ENCODE peak calls at places on chromosomes 3 and 15, in nine cellular contexts. O is colonic mucosa, L is spleen, E is IMR-90, P is A549, W is A673, Y is fibroblast of lung, A is OCI-LY7, G is mucosa of descending colon. R is an unnamed sample.
A peak's percentile ranks its signal among the peaks of the same experiment; 100 is the strongest.

GRCh38 chr3:58048301-58048700 is 40.1 kb downstream of the FLNB start:
- DNase-seq in W (no peak), P (no peak), O (no peak), E (no peak), L (no peak), Y (no peak), G (no peak), A (no peak), R (no peak)

GRCh38 chr3:12967751-12968209 is 105.4 kb downstream of the IQSEC1 start:
- DNase-seq in O (peak; percentile 89), A (peak; percentile 86), P (peak; percentile 89), Y (peak; percentile 90), L (peak; percentile 97), E (peak; percentile 83), G (peak; percentile 95), W (peak; percentile 88), R (peak; percentile 89)

GRCh38 chr3:66744521-66744920 is 243.7 kb upstream of the LRIG1 start:
- DNase-seq in L (no peak), O (no peak), W (no peak), P (no peak), Y (no peak), A (no peak), E (peak; percentile 26), G (no peak), R (no peak)

GRCh38 chr3:141797167-141797773 is 34.1 kb downstream of the GRK7 start:
- DNase-seq in W (peak; percentile 73), E (peak; percentile 7), G (peak; percentile 65), P (no peak), O (peak; percentile 34), L (peak; percentile 89), Y (peak; percentile 46), A (no peak), R (no peak)

GRCh38 chr3:97882975-97883598 is 61.3 kb downstream of the CRYBG3 start:
- DNase-seq in Y (peak; percentile 78), P (peak; percentile 4), O (no peak), G (no peak), E (peak; percentile 66), L (no peak), W (peak; percentile 39), A (no peak), R (no peak)

GRCh38 chr3:87792532-87793321 is 266.1 kb downstream of the CGGBP1 start:
- DNase-seq in Y (no peak), P (peak; percentile 31), A (no peak), O (no peak), L (peak; percentile 75), E (no peak), W (peak; percentile 81), G (peak; percentile 40), R (no peak)

GRCh38 chr3:107987036-107987557 is 103.7 kb downstream of the CD47 start:
- DNase-seq in A (no peak), P (peak; percentile 83), Y (peak; percentile 98), W (peak; percentile 90), L (no peak), O (peak; percentile 84), G (no peak), E (peak; percentile 98), R (peak; percentile 77)

GRCh38 chr15:89735773-89736172 is 15.3 kb downstream of the MESP1 start:
- DNase-seq in L (no peak), A (no peak), W (no peak), P (no peak), E (no peak), G (no peak), Y (no peak), O (no peak), R (no peak)

GRCh38 chr15:70410371-70410975 is 312.8 kb upstream of the TLE3 start:
- DNase-seq in G (no peak), O (no peak), P (no peak), Y (no peak), W (no peak), E (no peak), A (no peak), L (no peak), R (no peak)

GRCh38 chr15:56772868-56773639 is 39.7 kb upstream of the ZNF280D start:
- DNase-seq in W (no peak), L (no peak), E (peak; percentile 74), A (no peak), Y (peak; percentile 58), O (no peak), G (no peak), P (peak; percentile 42), R (no peak)

GRCh38 chr3:182327196-182327681 is 466.1 kb upstream of the ATP11B start:
- DNase-seq in G (peak; percentile 25), P (no peak), Y (no peak), O (no peak), W (no peak), L (no peak), A (no peak), E (no peak), R (no peak)

GRCh38 chr15:61888074-61888780 is 172.0 kb downstream of the VPS13C start:
- DNase-seq in G (no peak), L (no peak), E (peak; percentile 24), P (no peak), O (no peak), Y (peak; percentile 78), A (no peak), W (no peak), R (no peak)

GRCh38 chr3:195079636-195080035 is 191.3 kb downstream of the XXYLT1 start:
- DNase-seq in O (no peak), E (peak; percentile 10), L (no peak), Y (no peak), W (no peak), P (no peak), A (no peak), G (no peak), R (no peak)

GRCh38 chr3:157953565-157953964 is 152.7 kb downstream of the SHOX2 start:
- DNase-seq in O (no peak), L (no peak), P (no peak), G (no peak), A (no peak), Y (no peak), E (no peak), W (no peak), R (no peak)

GRCh38 chr15:85533949-85534543 is 153.6 kb downstream of the AKAP13 start:
- DNase-seq in P (no peak), G (no peak), O (no peak), Y (no peak), L (no peak), E (no peak), A (no peak), W (no peak), R (no peak)

GRCh38 chr15:99594916-99595315 is 29.1 kb downstream of the MEF2A start:
- DNase-seq in L (no peak), E (peak; percentile 3), W (no peak), A (no peak), G (no peak), P (no peak), Y (no peak), O (no peak), R (no peak)

GRCh38 chr3:49401758-49402157 is 10.0 kb downstream of the RHOA start:
- DNase-seq in Y (no peak), L (no peak), O (no peak), P (no peak), E (no peak), A (no peak), G (no peak), W (no peak), R (no peak)
- H3K4me1 ChIP-seq in Y (no peaks in the 10 kb centered on the region), L (peaks cover 66% of the 10 kb centered on the region), O (peaks cover 13% of the 10 kb centered on the region), P (peaks cover 32% of the 10 kb centered on the region), E (peaks cover 3% of the 10 kb centered on the region), A (peaks cover 39% of the 10 kb centered on the region), G (peaks cover 25% of the 10 kb centered on the region), W (peaks cover 7% of the 10 kb centered on the region), R (peaks cover 78% of the 10 kb centered on the region)

GRCh38 chr3:184563569-184563925 is 2.0 kb downstream of the EPHB3 start:
- DNase-seq in P (no peak), A (no peak), Y (no peak), O (no peak), G (no peak), L (no peak), W (no peak), E (no peak), R (no peak)

GRCh38 chr3:184561329-184562145 is at the start of gene EPHB3:
- DNase-seq in E (peak; percentile 99), L (peak; percentile 97), G (peak; percentile 98), W (peak; percentile 99), A (peak; percentile 94), Y (peak; percentile 99), P (peak; percentile 96), O (peak; percentile 100), R (peak; percentile 94)

GRCh38 chr3:184560992-184561328 is 625 bp upstream of the EPHB3 start:
- DNase-seq in G (peak; percentile 43), L (no peak), E (no peak), P (no peak), O (no peak), W (no peak), A (no peak), Y (no peak), R (no peak)

GRCh38 chr3:184562875-184563568 is 1.4 kb downstream of the EPHB3 start:
- DNase-seq in L (no peak), A (no peak), Y (no peak), E (peak; percentile 22), O (no peak), G (peak; percentile 60), W (no peak), P (no peak), R (no peak)

DNA sequence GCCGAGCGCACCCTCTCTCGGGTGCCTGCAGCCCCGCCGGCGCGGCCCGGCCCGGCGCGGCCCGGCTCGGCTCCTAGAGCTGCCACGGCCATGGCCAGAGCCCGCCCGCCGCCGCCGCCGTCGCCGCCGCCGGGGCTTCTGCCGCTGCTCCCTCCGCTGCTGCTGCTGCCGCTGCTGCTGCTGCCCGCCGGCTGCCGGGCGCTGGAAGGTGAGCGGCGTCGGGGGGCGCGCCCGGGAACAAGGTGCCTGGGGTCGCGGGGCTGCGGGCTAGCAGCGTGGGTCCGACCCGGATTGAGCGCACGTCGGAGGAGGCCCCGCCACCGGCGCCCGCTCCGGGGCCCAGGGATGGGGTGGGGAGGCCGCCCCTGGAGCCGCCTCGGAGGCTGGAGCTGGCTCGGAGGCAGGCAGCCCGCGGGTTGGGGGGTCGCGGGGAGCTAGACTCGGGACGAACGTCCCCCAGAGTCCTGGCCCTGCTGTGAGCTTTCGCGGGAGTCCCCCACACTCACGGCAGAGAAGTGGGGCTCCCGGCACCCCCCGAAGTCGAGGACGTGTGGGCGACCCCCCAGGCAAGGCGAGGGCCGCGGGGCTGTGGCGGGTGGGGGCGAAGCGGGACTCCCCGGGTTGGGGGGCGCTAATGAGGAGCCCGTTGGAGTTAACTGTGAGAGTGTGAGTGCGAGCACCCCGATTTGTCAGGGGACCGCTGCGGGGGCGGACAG is 719 bp downstream of the EPHB3 start:
- DNase-seq in P (no peak), Y (no peak), A (no peak), W (no peak), L (peak; percentile 82), E (no peak), G (no peak), O (no peak), R (no peak)
- H3K4me1 ChIP-seq in P (peaks cover 28% of the 10 kb centered on the region), Y (peaks cover 21% of the 10 kb centered on the region), A (no peaks in the 10 kb centered on the region), W (peaks cover 18% of the 10 kb centered on the region), L (peaks cover 11% of the 10 kb centered on the region), E (peaks cover 30% of the 10 kb centered on the region), G (peaks cover 50% of the 10 kb centered on the region), O (peaks cover 25% of the 10 kb centered on the region), R (peaks cover 15% of the 10 kb centered on the region)

GRCh38 chr3:71393093-71393492 is 190.4 kb downstream of the FOXP1 start:
- DNase-seq in O (no peak), L (no peak), A (no peak), Y (no peak), P (no peak), W (no peak), E (peak; percentile 23), G (no peak), R (no peak)
- H3K4me1 ChIP-seq in O (peaks cover 4% of the 10 kb centered on the region), L (peaks cover 65% of the 10 kb centered on the region), A (peaks cover 83% of the 10 kb centered on the region), Y (peaks cover 10% of the 10 kb centered on the region), P (peaks cover 47% of the 10 kb centered on the region), W (peaks cover 21% of the 10 kb centered on the region), E (peaks cover 9% of the 10 kb centered on the region), G (peaks cover 30% of the 10 kb centered on the region), R (peaks cover 22% of the 10 kb centered on the region)

GRCh38 chr15:48794697-48795134 is 16.2 kb downstream of the CEP152 start:
- DNase-seq in L (no peak), E (peak; percentile 17), G (no peak), A (no peak), W (no peak), O (no peak), P (peak; percentile 31), Y (no peak), R (no peak)
- H3K4me1 ChIP-seq in L (peaks cover 5% of the 10 kb centered on the region), E (peaks cover 8% of the 10 kb centered on the region), G (no peaks in the 10 kb centered on the region), A (no peaks in the 10 kb centered on the region), W (peaks cover 24% of the 10 kb centered on the region), O (no peaks in the 10 kb centered on the region), P (peaks cover 20% of the 10 kb centered on the region), Y (no peaks in the 10 kb centered on the region), R (no peaks in the 10 kb centered on the region)